ENCODE peak calls at places on chromosomes 16 and 17, in four cellular contexts. B is HepG2, W is GM12878, Z is A549. K is an unnamed sample.

GRCh38 chr17:21551081-21551881 is 141.0 kb upstream of the KCNJ18 start:
- DNase-seq in B (peak; percentile 62), W (no peak), Z (peak; percentile 78), K (peak; percentile 98)

GRCh38 chr16:24610421-24610765 is 71.0 kb downstream of the RBBP6 start:
- DNase-seq in B (no peak), W (no peak), Z (no peak), K (no peak)

GRCh38 chr16:1919680-1919998 is 1.4 kb upstream of the HS3ST6 start:
- DNase-seq in B (no peak), W (no peak), Z (no peak), K (no peak)

GRCh38 chr16:49590166-49590871 is 216.7 kb downstream of the C16orf78 start:
- DNase-seq in B (no peak), W (no peak), Z (no peak), K (no peak)

GRCh38 chr16:17930280-17930679 is 406.3 kb downstream of the NPIPA8 start:
- DNase-seq in B (no peak), W (no peak), Z (no peak), K (no peak)

GRCh38 chr17:30477758-30478115 is 529 bp downstream of the GOSR1 start:
- DNase-seq in B (peak; percentile 9), W (no peak), Z (peak; percentile 22), K (no peak)

GRCh38 chr17:77491921-77492445 is 351.2 kb downstream of the SEC14L1 start:
- DNase-seq in B (no peak), W (no peak), Z (no peak), K (no peak)

GRCh38 chr17:35788504-35788998 is 6.9 kb downstream of the MMP28 start:
- DNase-seq in B (no peak), W (no peak), Z (peak; percentile 85), K (peak; percentile 44)

GRCh38 chr16:78676351-78676750 is 576.9 kb downstream of the WWOX start:
- DNase-seq in B (no peak), W (no peak), Z (no peak), K (no peak)

GRCh38 chr16:68416057-68417046 is 32.0 kb downstream of the SMPD3 start:
- DNase-seq in B (no peak), W (no peak), Z (no peak), K (no peak)

GRCh38 chr16:57544129-57544653 is 1.7 kb downstream of the ADGRG5 start:
- DNase-seq in B (no peak), W (peak; percentile 95), Z (no peak), K (no peak)

GRCh38 chr17:5031365-5032082 is 3.7 kb downstream of the SLC52A1 start:
- DNase-seq in B (peak; percentile 50), W (peak; percentile 55), Z (peak; percentile 86), K (peak; percentile 95)

GRCh38 chr17:75584358-75585175 is 3.0 kb upstream of the MYO15B start:
- DNase-seq in B (no peak), W (no peak), Z (no peak), K (no peak)

GRCh38 chr17:2545393-2545792 is 33.7 kb upstream of the METTL16 start:
- DNase-seq in B (peak; percentile 45), W (no peak), Z (no peak), K (no peak)

GRCh38 chr17:51287412-51287811 is 27.1 kb downstream of the UTP18 start:
- DNase-seq in B (no peak), W (no peak), Z (no peak), K (no peak)

GRCh38 chr16:83781-84615 is 6.0 kb downstream of the MPG start:
- DNase-seq in B (no peak), W (no peak), Z (no peak), K (no peak)

GRCh38 chr16:18796377-18796776 is 5.0 kb downstream of the ARL6IP1 start:
- DNase-seq in B (no peak), W (no peak), Z (no peak), K (no peak)

GRCh38 chr16:50666658-50667496 is 14.2 kb downstream of the SNX20 start:
- DNase-seq in B (no peak), W (peak; percentile 58), Z (no peak), K (no peak)

GRCh38 chr17:52148288-52148968 is 10.1 kb downstream of the CA10 start:
- DNase-seq in B (no peak), W (no peak), Z (no peak), K (no peak)

GRCh38 chr16:11152205-11152604 is 103.8 kb downstream of the SOCS1 start:
- DNase-seq in B (no peak), W (no peak), Z (no peak), K (peak; percentile 58)

GRCh38 chr17:64788286-64789060 is 126.4 kb upstream of the SMURF2 start:
- DNase-seq in B (no peak), W (no peak), Z (no peak), K (no peak)

GRCh38 chr17:78101542-78101941 is 27.0 kb downstream of the TMC6 start:
- DNase-seq in B (no peak), W (no peak), Z (no peak), K (no peak)

GRCh38 chr17:29620271-29620670 is 2.4 kb downstream of the CORO6 start:
- DNase-seq in B (no peak), W (no peak), Z (peak; percentile 57), K (no peak)

GRCh38 chr16:17104654-17105053 is 366.1 kb downstream of the XYLT1 start:
- DNase-seq in B (no peak), W (no peak), Z (no peak), K (no peak)

GRCh38 chr17:3846739-3847670 is 959 bp upstream of the NCBP3 start:
- DNase-seq in B (no peak), W (no peak), Z (no peak), K (no peak)

DNA sequence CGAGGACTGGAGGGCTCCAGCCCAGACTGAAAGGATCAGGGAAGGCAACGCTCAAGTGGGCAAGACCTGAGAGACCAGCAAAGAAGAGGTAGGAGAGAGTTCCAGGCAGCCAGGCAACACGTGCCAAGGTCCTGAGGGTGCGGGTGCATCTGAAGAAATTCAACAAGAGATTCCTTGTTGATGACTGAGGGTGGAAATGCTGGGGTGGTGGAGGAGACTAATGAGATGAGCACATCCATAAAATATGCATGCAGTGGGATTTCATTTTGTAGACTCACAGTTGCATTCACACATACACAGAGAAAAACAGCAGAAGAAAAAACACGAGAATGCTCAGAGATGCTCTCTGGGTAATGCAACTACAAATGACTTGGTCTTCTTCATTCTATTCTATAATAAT is 154.8 kb upstream of the FOXF1 start:
- DNase-seq in B (no peak), W (no peak), Z (no peak), K (no peak)
- TF ChIP-seq PBX3 in B (no peak), W (no peak), Z (no peak), K (no peak)

GRCh38 chr16:84804326-84804725 is 15.5 kb upstream of the CRISPLD2 start:
- DNase-seq in B (no peak), W (no peak), Z (no peak), K (no peak)

GRCh38 chr16:84807776-84808175 is 12.0 kb upstream of the CRISPLD2 start:
- DNase-seq in B (no peak), W (no peak), Z (no peak), K (no peak)

GRCh38 chr16:84806890-84807258 is 12.9 kb upstream of the CRISPLD2 start:
- DNase-seq in B (no peak), W (no peak), Z (no peak), K (no peak)

GRCh38 chr16:84808812-84809211 is 11.0 kb upstream of the CRISPLD2 start:
- DNase-seq in B (no peak), W (no peak), Z (no peak), K (no peak)

DNA sequence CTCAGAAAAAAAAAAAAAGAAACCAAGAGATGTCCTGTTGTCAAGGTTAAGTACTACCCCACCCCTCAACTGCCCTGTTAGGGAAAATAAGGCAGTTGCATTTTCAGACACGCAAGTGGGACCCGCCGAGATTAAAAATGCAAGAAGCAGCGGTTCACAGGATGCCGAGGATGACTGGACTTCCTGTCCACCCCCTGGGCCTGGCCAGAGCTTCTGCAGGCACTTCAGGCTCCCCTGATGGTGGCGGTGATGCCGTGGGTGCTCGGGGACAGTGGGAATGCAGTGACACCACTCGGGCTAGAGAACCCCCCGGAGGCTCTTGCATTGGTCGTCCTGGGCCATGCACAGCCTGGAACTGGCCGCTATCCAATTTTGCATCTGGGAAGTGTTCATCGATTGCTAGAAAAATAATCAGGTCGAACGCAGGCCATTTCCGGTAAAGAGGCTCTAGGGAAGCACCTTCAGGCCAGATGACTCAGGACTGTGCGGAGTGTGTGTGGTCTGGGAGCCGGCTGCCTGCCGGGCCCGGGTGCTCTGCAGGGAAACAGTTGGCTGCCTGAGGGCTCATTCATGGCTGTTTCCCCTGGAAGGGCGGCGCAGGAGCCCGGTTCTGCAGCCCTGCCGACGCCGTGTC is 13.4 kb upstream of the CRISPLD2 start:
- DNase-seq in B (no peak), W (peak; percentile 13), Z (peak; percentile 40), K (peak; percentile 86)
- TF ChIP-seq PBX3 in B (no peak), W (no peak), Z (no peak), K (no peak)

DNA sequence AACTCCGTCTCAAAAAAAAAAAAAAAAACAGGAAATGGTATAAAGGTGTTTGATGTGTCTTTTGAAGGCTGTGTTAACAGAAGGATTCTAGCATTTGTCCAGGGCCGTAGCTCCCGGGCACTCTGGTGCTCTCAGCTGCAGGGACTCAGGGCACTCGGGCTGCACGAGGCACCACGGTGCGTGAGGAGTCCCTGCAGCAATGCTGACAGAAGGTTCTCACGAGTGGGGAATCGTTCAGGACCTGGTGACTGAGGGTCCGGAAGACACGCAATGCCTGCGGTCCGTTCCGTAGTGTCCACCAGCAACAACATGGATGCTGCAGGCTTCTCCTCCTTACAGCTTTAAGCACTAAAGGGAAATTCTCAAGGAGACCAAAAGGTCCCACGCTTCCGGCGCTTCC is 12.6 kb upstream of the FAAP100 start:
- DNase-seq in B (no peak), W (no peak), Z (no peak), K (no peak)
- TF ChIP-seq PBX3 in B (no peak), W (no peak), Z (no peak), K (no peak)

GRCh38 chr16:75810342-75810741 is 84.1 kb upstream of the CPHXL start:
- DNase-seq in B (no peak), W (no peak), Z (no peak), K (no peak)
- TF ChIP-seq PBX3 in B (no peak), W (no peak), Z (no peak), K (no peak)